ENCODE peak calls at places on chromosomes 12 and 14, in nine cellular contexts. One of them, this sample, is unnamed.

GRCh38 chr12:118680361-118680963 is 300.9 kb upstream of the SRRM4 start:
- DNase-seq in stimulated activated CD4-positive, alpha-beta T cell treated with anti-CD3 and anti-CD28 coated beads, TNF-alpha, amount 100 ng/mL, for 1 hour: no peak
- DNase-seq in activated T-cell treated with anti-CD3 and anti-CD28 coated beads for 1 hour: no peak
- DNase-seq in heart right ventricle: no peak
- DNase-seq in CD8-positive, alpha-beta memory T cell: no peak
- DNase-seq in iPS DF 19.7: no peak
- DNase-seq in tibial nerve: peak; percentile 7
- DNase-seq in T follicular helper cell: no peak
- DNase-seq in stimulated activated CD8-positive, alpha-beta memory T cell treated with anti-CD3 and anti-CD28 coated beads, Interleukin-15, amount 100 ng/mL, for 4 hours: no peak
- DNase-seq in this sample: no peak

GRCh38 chr14:105273062-105273461 is 24.7 kb downstream of the BTBD6 start:
- DNase-seq in stimulated activated CD8-positive, alpha-beta memory T cell treated with anti-CD3 and anti-CD28 coated beads, Interleukin-15, amount 100 ng/mL, for 4 hours: no peak
- DNase-seq in iPS DF 19.7: no peak
- DNase-seq in tibial nerve: no peak
- DNase-seq in stimulated activated CD4-positive, alpha-beta T cell treated with anti-CD3 and anti-CD28 coated beads, TNF-alpha, amount 100 ng/mL, for 1 hour: no peak
- DNase-seq in CD8-positive, alpha-beta memory T cell: no peak
- DNase-seq in heart right ventricle: no peak
- DNase-seq in activated T-cell treated with anti-CD3 and anti-CD28 coated beads for 1 hour: no peak
- DNase-seq in T follicular helper cell: no peak
- DNase-seq in this sample: no peak

GRCh38 chr12:63815482-63815852 is 29.0 kb upstream of the SRGAP1 start:
- DNase-seq in stimulated activated CD8-positive, alpha-beta memory T cell treated with anti-CD3 and anti-CD28 coated beads, Interleukin-15, amount 100 ng/mL, for 4 hours: no peak
- DNase-seq in activated T-cell treated with anti-CD3 and anti-CD28 coated beads for 1 hour: no peak
- DNase-seq in T follicular helper cell: no peak
- DNase-seq in iPS DF 19.7: no peak
- DNase-seq in tibial nerve: no peak
- DNase-seq in stimulated activated CD4-positive, alpha-beta T cell treated with anti-CD3 and anti-CD28 coated beads, TNF-alpha, amount 100 ng/mL, for 1 hour: no peak
- DNase-seq in heart right ventricle: no peak
- DNase-seq in CD8-positive, alpha-beta memory T cell: no peak
- DNase-seq in this sample: no peak

GRCh38 chr14:67934087-67934486 is 114.5 kb downstream of the RAD51B start:
- DNase-seq in tibial nerve: peak; percentile 54
- DNase-seq in activated T-cell treated with anti-CD3 and anti-CD28 coated beads for 1 hour: no peak
- DNase-seq in iPS DF 19.7: peak; percentile 95
- DNase-seq in stimulated activated CD8-positive, alpha-beta memory T cell treated with anti-CD3 and anti-CD28 coated beads, Interleukin-15, amount 100 ng/mL, for 4 hours: no peak
- DNase-seq in T follicular helper cell: no peak
- DNase-seq in stimulated activated CD4-positive, alpha-beta T cell treated with anti-CD3 and anti-CD28 coated beads, TNF-alpha, amount 100 ng/mL, for 1 hour: no peak
- DNase-seq in heart right ventricle: no peak
- DNase-seq in CD8-positive, alpha-beta memory T cell: no peak
- DNase-seq in this sample: no peak

GRCh38 chr14:21084988-21085853 is 13.2 kb downstream of the ZNF219 start:
- DNase-seq in CD8-positive, alpha-beta memory T cell: no peak
- DNase-seq in activated T-cell treated with anti-CD3 and anti-CD28 coated beads for 1 hour: no peak
- DNase-seq in stimulated activated CD4-positive, alpha-beta T cell treated with anti-CD3 and anti-CD28 coated beads, TNF-alpha, amount 100 ng/mL, for 1 hour: no peak
- DNase-seq in tibial nerve: no peak
- DNase-seq in iPS DF 19.7: no peak
- DNase-seq in heart right ventricle: peak; percentile 67
- DNase-seq in T follicular helper cell: no peak
- DNase-seq in stimulated activated CD8-positive, alpha-beta memory T cell treated with anti-CD3 and anti-CD28 coated beads, Interleukin-15, amount 100 ng/mL, for 4 hours: no peak
- DNase-seq in this sample: no peak

GRCh38 chr14:101196051-101196450 is 292.5 kb upstream of the RTL1 start:
- DNase-seq in heart right ventricle: no peak
- DNase-seq in stimulated activated CD8-positive, alpha-beta memory T cell treated with anti-CD3 and anti-CD28 coated beads, Interleukin-15, amount 100 ng/mL, for 4 hours: no peak
- DNase-seq in CD8-positive, alpha-beta memory T cell: no peak
- DNase-seq in T follicular helper cell: no peak
- DNase-seq in stimulated activated CD4-positive, alpha-beta T cell treated with anti-CD3 and anti-CD28 coated beads, TNF-alpha, amount 100 ng/mL, for 1 hour: no peak
- DNase-seq in tibial nerve: no peak
- DNase-seq in activated T-cell treated with anti-CD3 and anti-CD28 coated beads for 1 hour: no peak
- DNase-seq in iPS DF 19.7: no peak
- DNase-seq in this sample: no peak

GRCh38 chr12:71250186-71250585 is 92.4 kb upstream of the TSPAN8 start:
- DNase-seq in stimulated activated CD4-positive, alpha-beta T cell treated with anti-CD3 and anti-CD28 coated beads, TNF-alpha, amount 100 ng/mL, for 1 hour: no peak
- DNase-seq in T follicular helper cell: no peak
- DNase-seq in iPS DF 19.7: no peak
- DNase-seq in heart right ventricle: no peak
- DNase-seq in activated T-cell treated with anti-CD3 and anti-CD28 coated beads for 1 hour: no peak
- DNase-seq in tibial nerve: no peak
- DNase-seq in CD8-positive, alpha-beta memory T cell: no peak
- DNase-seq in stimulated activated CD8-positive, alpha-beta memory T cell treated with anti-CD3 and anti-CD28 coated beads, Interleukin-15, amount 100 ng/mL, for 4 hours: no peak
- DNase-seq in this sample: no peak

GRCh38 chr14:102684276-102684663 is 91.8 kb downstream of the RCOR1 start:
- DNase-seq in tibial nerve: no peak
- DNase-seq in stimulated activated CD4-positive, alpha-beta T cell treated with anti-CD3 and anti-CD28 coated beads, TNF-alpha, amount 100 ng/mL, for 1 hour: no peak
- DNase-seq in activated T-cell treated with anti-CD3 and anti-CD28 coated beads for 1 hour: no peak
- DNase-seq in CD8-positive, alpha-beta memory T cell: no peak
- DNase-seq in heart right ventricle: no peak
- DNase-seq in stimulated activated CD8-positive, alpha-beta memory T cell treated with anti-CD3 and anti-CD28 coated beads, Interleukin-15, amount 100 ng/mL, for 4 hours: no peak
- DNase-seq in T follicular helper cell: no peak
- DNase-seq in iPS DF 19.7: no peak
- DNase-seq in this sample: no peak

GRCh38 chr14:54665938-54666337 is 99.0 kb downstream of the SAMD4A start:
- DNase-seq in heart right ventricle: no peak
- DNase-seq in activated T-cell treated with anti-CD3 and anti-CD28 coated beads for 1 hour: no peak
- DNase-seq in iPS DF 19.7: no peak
- DNase-seq in stimulated activated CD4-positive, alpha-beta T cell treated with anti-CD3 and anti-CD28 coated beads, TNF-alpha, amount 100 ng/mL, for 1 hour: no peak
- DNase-seq in T follicular helper cell: no peak
- DNase-seq in tibial nerve: no peak
- DNase-seq in stimulated activated CD8-positive, alpha-beta memory T cell treated with anti-CD3 and anti-CD28 coated beads, Interleukin-15, amount 100 ng/mL, for 4 hours: no peak
- DNase-seq in CD8-positive, alpha-beta memory T cell: no peak
- DNase-seq in this sample: no peak

GRCh38 chr14:79971330-79971729 is 240.0 kb downstream of the DIO2 start:
- DNase-seq in tibial nerve: peak; percentile 44
- DNase-seq in iPS DF 19.7: no peak
- DNase-seq in activated T-cell treated with anti-CD3 and anti-CD28 coated beads for 1 hour: no peak
- DNase-seq in T follicular helper cell: no peak
- DNase-seq in stimulated activated CD8-positive, alpha-beta memory T cell treated with anti-CD3 and anti-CD28 coated beads, Interleukin-15, amount 100 ng/mL, for 4 hours: no peak
- DNase-seq in CD8-positive, alpha-beta memory T cell: no peak
- DNase-seq in stimulated activated CD4-positive, alpha-beta T cell treated with anti-CD3 and anti-CD28 coated beads, TNF-alpha, amount 100 ng/mL, for 1 hour: no peak
- DNase-seq in heart right ventricle: no peak
- DNase-seq in this sample: no peak

GRCh38 chr14:94161087-94161486 is 13.0 kb upstream of the PPP4R4 start:
- DNase-seq in stimulated activated CD4-positive, alpha-beta T cell treated with anti-CD3 and anti-CD28 coated beads, TNF-alpha, amount 100 ng/mL, for 1 hour: no peak
- DNase-seq in CD8-positive, alpha-beta memory T cell: no peak
- DNase-seq in T follicular helper cell: no peak
- DNase-seq in stimulated activated CD8-positive, alpha-beta memory T cell treated with anti-CD3 and anti-CD28 coated beads, Interleukin-15, amount 100 ng/mL, for 4 hours: no peak
- DNase-seq in activated T-cell treated with anti-CD3 and anti-CD28 coated beads for 1 hour: no peak
- DNase-seq in tibial nerve: no peak
- DNase-seq in iPS DF 19.7: no peak
- DNase-seq in heart right ventricle: no peak
- DNase-seq in this sample: no peak

GRCh38 chr12:117124421-117125274 is 25.4 kb upstream of the TESC start:
- DNase-seq in iPS DF 19.7: no peak
- DNase-seq in activated T-cell treated with anti-CD3 and anti-CD28 coated beads for 1 hour: no peak
- DNase-seq in heart right ventricle: no peak
- DNase-seq in T follicular helper cell: no peak
- DNase-seq in stimulated activated CD8-positive, alpha-beta memory T cell treated with anti-CD3 and anti-CD28 coated beads, Interleukin-15, amount 100 ng/mL, for 4 hours: no peak
- DNase-seq in stimulated activated CD4-positive, alpha-beta T cell treated with anti-CD3 and anti-CD28 coated beads, TNF-alpha, amount 100 ng/mL, for 1 hour: no peak
- DNase-seq in CD8-positive, alpha-beta memory T cell: no peak
- DNase-seq in tibial nerve: no peak
- DNase-seq in this sample: no peak

GRCh38 chr14:44803239-44803905 is 158.4 kb downstream of the KLHL28 start:
- DNase-seq in T follicular helper cell: no peak
- DNase-seq in activated T-cell treated with anti-CD3 and anti-CD28 coated beads for 1 hour: no peak
- DNase-seq in iPS DF 19.7: no peak
- DNase-seq in stimulated activated CD8-positive, alpha-beta memory T cell treated with anti-CD3 and anti-CD28 coated beads, Interleukin-15, amount 100 ng/mL, for 4 hours: no peak
- DNase-seq in tibial nerve: no peak
- DNase-seq in stimulated activated CD4-positive, alpha-beta T cell treated with anti-CD3 and anti-CD28 coated beads, TNF-alpha, amount 100 ng/mL, for 1 hour: no peak
- DNase-seq in heart right ventricle: no peak
- DNase-seq in CD8-positive, alpha-beta memory T cell: no peak
- DNase-seq in this sample: no peak

GRCh38 chr14:63155511-63156189 is 48.6 kb upstream of the RHOJ start:
- DNase-seq in tibial nerve: no peak
- DNase-seq in T follicular helper cell: no peak
- DNase-seq in iPS DF 19.7: no peak
- DNase-seq in activated T-cell treated with anti-CD3 and anti-CD28 coated beads for 1 hour: no peak
- DNase-seq in stimulated activated CD4-positive, alpha-beta T cell treated with anti-CD3 and anti-CD28 coated beads, TNF-alpha, amount 100 ng/mL, for 1 hour: no peak
- DNase-seq in CD8-positive, alpha-beta memory T cell: no peak
- DNase-seq in heart right ventricle: no peak
- DNase-seq in stimulated activated CD8-positive, alpha-beta memory T cell treated with anti-CD3 and anti-CD28 coated beads, Interleukin-15, amount 100 ng/mL, for 4 hours: no peak
- DNase-seq in this sample: no peak

GRCh38 chr12:5612556-5613421 is 180.9 kb downstream of the NTF3 start:
- DNase-seq in CD8-positive, alpha-beta memory T cell: no peak
- DNase-seq in tibial nerve: no peak
- DNase-seq in iPS DF 19.7: no peak
- DNase-seq in activated T-cell treated with anti-CD3 and anti-CD28 coated beads for 1 hour: no peak
- DNase-seq in stimulated activated CD4-positive, alpha-beta T cell treated with anti-CD3 and anti-CD28 coated beads, TNF-alpha, amount 100 ng/mL, for 1 hour: no peak
- DNase-seq in heart right ventricle: no peak
- DNase-seq in stimulated activated CD8-positive, alpha-beta memory T cell treated with anti-CD3 and anti-CD28 coated beads, Interleukin-15, amount 100 ng/mL, for 4 hours: no peak
- DNase-seq in T follicular helper cell: no peak
- DNase-seq in this sample: no peak

GRCh38 chr12:93229494-93230310 is 148.0 kb upstream of the NUDT4 start:
- DNase-seq in T follicular helper cell: no peak
- DNase-seq in stimulated activated CD4-positive, alpha-beta T cell treated with anti-CD3 and anti-CD28 coated beads, TNF-alpha, amount 100 ng/mL, for 1 hour: no peak
- DNase-seq in tibial nerve: no peak
- DNase-seq in heart right ventricle: no peak
- DNase-seq in iPS DF 19.7: no peak
- DNase-seq in stimulated activated CD8-positive, alpha-beta memory T cell treated with anti-CD3 and anti-CD28 coated beads, Interleukin-15, amount 100 ng/mL, for 4 hours: no peak
- DNase-seq in activated T-cell treated with anti-CD3 and anti-CD28 coated beads for 1 hour: no peak
- DNase-seq in CD8-positive, alpha-beta memory T cell: no peak
- DNase-seq in this sample: no peak

GRCh38 chr12:31406345-31406744 is 80.4 kb upstream of the SINHCAF start:
- DNase-seq in iPS DF 19.7: no peak
- DNase-seq in stimulated activated CD8-positive, alpha-beta memory T cell treated with anti-CD3 and anti-CD28 coated beads, Interleukin-15, amount 100 ng/mL, for 4 hours: no peak
- DNase-seq in tibial nerve: no peak
- DNase-seq in stimulated activated CD4-positive, alpha-beta T cell treated with anti-CD3 and anti-CD28 coated beads, TNF-alpha, amount 100 ng/mL, for 1 hour: no peak
- DNase-seq in activated T-cell treated with anti-CD3 and anti-CD28 coated beads for 1 hour: no peak
- DNase-seq in T follicular helper cell: no peak
- DNase-seq in CD8-positive, alpha-beta memory T cell: no peak
- DNase-seq in heart right ventricle: no peak
- DNase-seq in this sample: no peak

GRCh38 chr14:92846162-92846897 is 52.2 kb downstream of the GOLGA5 start:
- DNase-seq in stimulated activated CD4-positive, alpha-beta T cell treated with anti-CD3 and anti-CD28 coated beads, TNF-alpha, amount 100 ng/mL, for 1 hour: no peak
- DNase-seq in T follicular helper cell: no peak
- DNase-seq in tibial nerve: no peak
- DNase-seq in iPS DF 19.7: no peak
- DNase-seq in stimulated activated CD8-positive, alpha-beta memory T cell treated with anti-CD3 and anti-CD28 coated beads, Interleukin-15, amount 100 ng/mL, for 4 hours: no peak
- DNase-seq in CD8-positive, alpha-beta memory T cell: no peak
- DNase-seq in activated T-cell treated with anti-CD3 and anti-CD28 coated beads for 1 hour: no peak
- DNase-seq in heart right ventricle: no peak
- DNase-seq in this sample: no peak

GRCh38 chr14:38366374-38366773 is 110.5 kb upstream of the CLEC14A start:
- DNase-seq in activated T-cell treated with anti-CD3 and anti-CD28 coated beads for 1 hour: no peak
- DNase-seq in stimulated activated CD8-positive, alpha-beta memory T cell treated with anti-CD3 and anti-CD28 coated beads, Interleukin-15, amount 100 ng/mL, for 4 hours: no peak
- DNase-seq in iPS DF 19.7: no peak
- DNase-seq in T follicular helper cell: no peak
- DNase-seq in heart right ventricle: no peak
- DNase-seq in CD8-positive, alpha-beta memory T cell: no peak
- DNase-seq in tibial nerve: no peak
- DNase-seq in stimulated activated CD4-positive, alpha-beta T cell treated with anti-CD3 and anti-CD28 coated beads, TNF-alpha, amount 100 ng/mL, for 1 hour: no peak
- DNase-seq in this sample: no peak

GRCh38 chr12:51388066-51388799 is 3.0 kb downstream of the GALNT6 start:
- DNase-seq in heart right ventricle: no peak
- DNase-seq in activated T-cell treated with anti-CD3 and anti-CD28 coated beads for 1 hour: no peak
- DNase-seq in tibial nerve: no peak
- DNase-seq in iPS DF 19.7: no peak
- DNase-seq in stimulated activated CD4-positive, alpha-beta T cell treated with anti-CD3 and anti-CD28 coated beads, TNF-alpha, amount 100 ng/mL, for 1 hour: no peak
- DNase-seq in CD8-positive, alpha-beta memory T cell: no peak
- DNase-seq in T follicular helper cell: no peak
- DNase-seq in stimulated activated CD8-positive, alpha-beta memory T cell treated with anti-CD3 and anti-CD28 coated beads, Interleukin-15, amount 100 ng/mL, for 4 hours: no peak
- DNase-seq in this sample: no peak

GRCh38 chr12:123942277-123942653 is 30.4 kb downstream of the CCDC92 start:
- DNase-seq in CD8-positive, alpha-beta memory T cell: no peak
- DNase-seq in T follicular helper cell: no peak
- DNase-seq in heart right ventricle: no peak
- DNase-seq in tibial nerve: no peak
- DNase-seq in stimulated activated CD8-positive, alpha-beta memory T cell treated with anti-CD3 and anti-CD28 coated beads, Interleukin-15, amount 100 ng/mL, for 4 hours: no peak
- DNase-seq in stimulated activated CD4-positive, alpha-beta T cell treated with anti-CD3 and anti-CD28 coated beads, TNF-alpha, amount 100 ng/mL, for 1 hour: no peak
- DNase-seq in activated T-cell treated with anti-CD3 and anti-CD28 coated beads for 1 hour: no peak
- DNase-seq in iPS DF 19.7: no peak
- DNase-seq in this sample: no peak